ENCODE peak calls at places on chromosomes 2 and 18, in five cellular contexts. One of them, this sample, is unnamed.

GRCh38 chr2:20524412-20525040 is 77.7 kb downstream of the RHOB start:
- DNase-seq in GM23338: no peak
- DNase-seq in neural progenitor cell: peak; percentile 48
- DNase-seq in SK-N-SH: no peak
- DNase-seq in PC-3: no peak
- DNase-seq in this sample: peak; percentile 65

GRCh38 chr2:222613715-222614331 is 42.1 kb downstream of the FARSB start:
- DNase-seq in PC-3: peak; percentile 61
- DNase-seq in SK-N-SH: peak; percentile 70
- DNase-seq in neural progenitor cell: peak; percentile 73
- DNase-seq in GM23338: peak; percentile 76
- DNase-seq in this sample: peak; percentile 49

GRCh38 chr2:220533485-220533884 is 906.1 kb downstream of the SLC4A3 start:
- DNase-seq in PC-3: peak; percentile 84
- DNase-seq in GM23338: peak; percentile 61
- DNase-seq in neural progenitor cell: peak; percentile 17
- DNase-seq in SK-N-SH: peak; percentile 4
- DNase-seq in this sample: no peak

GRCh38 chr2:3413642-3414041 is 34.1 kb downstream of the TRAPPC12 start:
- DNase-seq in neural progenitor cell: no peak
- DNase-seq in SK-N-SH: no peak
- DNase-seq in PC-3: no peak
- DNase-seq in GM23338: no peak
- DNase-seq in this sample: no peak

GRCh38 chr2:138500592-138501426 is 761 bp upstream of the SPOPL start:
- DNase-seq in neural progenitor cell: no peak
- DNase-seq in PC-3: no peak
- DNase-seq in GM23338: no peak
- DNase-seq in SK-N-SH: peak; percentile 36
- DNase-seq in this sample: no peak

GRCh38 chr2:135980450-135981080 is 4.9 kb downstream of the DARS1 start:
- DNase-seq in SK-N-SH: no peak
- DNase-seq in neural progenitor cell: no peak
- DNase-seq in PC-3: no peak
- DNase-seq in GM23338: no peak
- DNase-seq in this sample: no peak

GRCh38 chr2:38581193-38582147 is 21.3 kb downstream of the HNRNPLL start:
- DNase-seq in PC-3: peak; percentile 86
- DNase-seq in neural progenitor cell: peak; percentile 77
- DNase-seq in SK-N-SH: peak; percentile 44
- DNase-seq in GM23338: peak; percentile 95
- DNase-seq in this sample: peak; percentile 87

GRCh38 chr2:50727940-50728339 is 304.0 kb downstream of the NRXN1 start:
- DNase-seq in SK-N-SH: no peak
- DNase-seq in neural progenitor cell: no peak
- DNase-seq in PC-3: no peak
- DNase-seq in GM23338: no peak
- DNase-seq in this sample: no peak

GRCh38 chr2:9378433-9379371 is 44.6 kb downstream of the ITGB1BP1 start:
- DNase-seq in neural progenitor cell: no peak
- DNase-seq in GM23338: no peak
- DNase-seq in SK-N-SH: no peak
- DNase-seq in PC-3: peak; percentile 72
- DNase-seq in this sample: no peak

GRCh38 chr2:113039675-113040074 is 13.0 kb downstream of the IL36B start:
- DNase-seq in neural progenitor cell: no peak
- DNase-seq in PC-3: no peak
- DNase-seq in SK-N-SH: no peak
- DNase-seq in GM23338: no peak
- DNase-seq in this sample: no peak

GRCh38 chr2:85326406-85326945 is 1.3 kb downstream of the TGOLN2 start:
- DNase-seq in SK-N-SH: no peak
- DNase-seq in GM23338: no peak
- DNase-seq in neural progenitor cell: no peak
- DNase-seq in PC-3: peak; percentile 16
- DNase-seq in this sample: peak; percentile 70

GRCh38 chr18:32271649-32272324 is 81.9 kb downstream of the MEP1B start:
- DNase-seq in PC-3: peak; percentile 30
- DNase-seq in SK-N-SH: peak; percentile 62
- DNase-seq in neural progenitor cell: peak; percentile 61
- DNase-seq in GM23338: peak; percentile 83
- DNase-seq in this sample: peak; percentile 14

GRCh38 chr2:61247204-61247812 is 85.3 kb downstream of the C2orf74 start:
- DNase-seq in SK-N-SH: no peak
- DNase-seq in neural progenitor cell: no peak
- DNase-seq in PC-3: no peak
- DNase-seq in GM23338: no peak
- DNase-seq in this sample: no peak

GRCh38 chr2:17600805-17601204 is 60.3 kb downstream of the VSNL1 start:
- DNase-seq in neural progenitor cell: no peak
- DNase-seq in PC-3: no peak
- DNase-seq in GM23338: no peak
- DNase-seq in SK-N-SH: no peak
- DNase-seq in this sample: no peak

GRCh38 chr18:48060947-48061346 is 130.5 kb upstream of the SMAD2 start:
- DNase-seq in neural progenitor cell: no peak
- DNase-seq in PC-3: no peak
- DNase-seq in SK-N-SH: no peak
- DNase-seq in GM23338: no peak
- DNase-seq in this sample: no peak

GRCh38 chr2:215136669-215137328 is 1.6 kb downstream of the ABCA12 start:
- DNase-seq in GM23338: no peak
- DNase-seq in SK-N-SH: no peak
- DNase-seq in neural progenitor cell: no peak
- DNase-seq in PC-3: peak; percentile 46
- DNase-seq in this sample: no peak

GRCh38 chr2:206212673-206213513 is 53.2 kb downstream of the EEF1B2 start:
- DNase-seq in GM23338: peak; percentile 53
- DNase-seq in PC-3: peak; percentile 64
- DNase-seq in neural progenitor cell: no peak
- DNase-seq in SK-N-SH: no peak
- DNase-seq in this sample: no peak

GRCh38 chr2:75519843-75520242 is 40.9 kb downstream of the EVA1A start:
- DNase-seq in neural progenitor cell: no peak
- DNase-seq in PC-3: no peak
- DNase-seq in GM23338: no peak
- DNase-seq in SK-N-SH: no peak
- DNase-seq in this sample: no peak

GRCh38 chr18:77046409-77046808 is 86.2 kb downstream of the MBP start:
- DNase-seq in PC-3: no peak
- DNase-seq in GM23338: no peak
- DNase-seq in SK-N-SH: no peak
- DNase-seq in neural progenitor cell: no peak
- DNase-seq in this sample: no peak

GRCh38 chr2:205287316-205287715 is 395.0 kb upstream of the NRP2 start:
- DNase-seq in neural progenitor cell: no peak
- DNase-seq in GM23338: no peak
- DNase-seq in SK-N-SH: no peak
- DNase-seq in PC-3: no peak
- DNase-seq in this sample: no peak

GRCh38 chr18:21100141-21100540 is 11.5 kb downstream of the ROCK1 start:
- DNase-seq in GM23338: no peak
- DNase-seq in neural progenitor cell: no peak
- DNase-seq in SK-N-SH: no peak
- DNase-seq in PC-3: no peak
- DNase-seq in this sample: no peak
- H4K20me1 ChIP-seq in GM23338: peaks cover 22% of the 10 kb centered on the region
- H4K20me1 ChIP-seq in neural progenitor cell: peaks cover 70% of the 10 kb centered on the region
- H4K20me1 ChIP-seq in SK-N-SH: peaks cover 91% of the 10 kb centered on the region
- H4K20me1 ChIP-seq in PC-3: peaks cover 24% of the 10 kb centered on the region
- H4K20me1 ChIP-seq in this sample: peaks cover 35% of the 10 kb centered on the region

DNA sequence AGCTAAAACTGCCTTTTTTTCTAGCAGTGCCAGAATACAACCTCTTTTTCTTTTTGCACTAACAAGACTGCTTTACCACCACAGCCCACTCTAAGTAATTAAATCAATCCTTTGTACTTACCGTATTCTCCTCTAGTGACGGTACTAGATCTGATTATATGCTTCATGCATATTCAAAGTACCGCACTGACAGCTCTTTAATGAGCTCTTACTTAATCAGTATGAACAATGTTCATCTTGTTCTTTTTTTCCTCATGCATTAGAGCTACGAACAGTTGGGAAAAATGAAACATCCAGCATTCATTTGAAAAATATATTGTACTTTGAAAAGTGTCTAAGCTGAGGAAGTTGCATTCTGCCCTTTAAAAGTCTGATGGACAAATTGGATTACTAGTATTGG is 16.1 kb upstream of the OTX1 start:
- DNase-seq in neural progenitor cell: peak; percentile 43
- DNase-seq in SK-N-SH: no peak
- DNase-seq in GM23338: no peak
- DNase-seq in PC-3: no peak
- DNase-seq in this sample: no peak
- TF ChIP-seq EZH2phosphoT487 in neural progenitor cell: no peak
- TF ChIP-seq EZH2phosphoT487 in SK-N-SH: no peak
- TF ChIP-seq EZH2phosphoT487 in GM23338: no peak
- TF ChIP-seq EZH2phosphoT487 in PC-3: no peak
- TF ChIP-seq EZH2phosphoT487 in this sample: no peak

DNA sequence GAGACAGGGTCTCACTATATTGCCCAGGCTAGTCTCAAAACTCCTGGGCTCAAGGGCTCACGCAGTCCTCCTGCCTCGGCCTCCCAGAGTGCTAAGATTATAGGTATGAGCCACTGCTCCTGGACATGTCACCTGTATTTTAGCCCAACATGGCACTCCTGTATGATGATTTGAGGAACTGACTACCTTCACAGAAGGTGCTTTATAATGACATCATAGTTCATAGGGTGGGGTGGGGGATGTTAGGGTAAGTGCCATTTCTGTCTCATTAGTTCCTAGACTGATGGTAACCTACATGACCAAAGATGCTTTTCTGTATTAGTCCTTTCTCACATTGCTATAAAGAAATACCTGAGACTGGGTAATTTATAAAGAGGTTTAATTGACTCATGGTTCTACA is 109.7 kb downstream of the MAP4K4 start:
- DNase-seq in GM23338: no peak
- DNase-seq in SK-N-SH: no peak
- DNase-seq in PC-3: no peak
- DNase-seq in neural progenitor cell: no peak
- DNase-seq in this sample: no peak
- H4K20me1 ChIP-seq in GM23338: no peaks in the 10 kb centered on the region
- H4K20me1 ChIP-seq in SK-N-SH: peaks cover 90% of the 10 kb centered on the region
- H4K20me1 ChIP-seq in PC-3: peaks cover 48% of the 10 kb centered on the region
- H4K20me1 ChIP-seq in neural progenitor cell: peaks cover 59% of the 10 kb centered on the region
- H4K20me1 ChIP-seq in this sample: peaks cover 8% of the 10 kb centered on the region

DNA sequence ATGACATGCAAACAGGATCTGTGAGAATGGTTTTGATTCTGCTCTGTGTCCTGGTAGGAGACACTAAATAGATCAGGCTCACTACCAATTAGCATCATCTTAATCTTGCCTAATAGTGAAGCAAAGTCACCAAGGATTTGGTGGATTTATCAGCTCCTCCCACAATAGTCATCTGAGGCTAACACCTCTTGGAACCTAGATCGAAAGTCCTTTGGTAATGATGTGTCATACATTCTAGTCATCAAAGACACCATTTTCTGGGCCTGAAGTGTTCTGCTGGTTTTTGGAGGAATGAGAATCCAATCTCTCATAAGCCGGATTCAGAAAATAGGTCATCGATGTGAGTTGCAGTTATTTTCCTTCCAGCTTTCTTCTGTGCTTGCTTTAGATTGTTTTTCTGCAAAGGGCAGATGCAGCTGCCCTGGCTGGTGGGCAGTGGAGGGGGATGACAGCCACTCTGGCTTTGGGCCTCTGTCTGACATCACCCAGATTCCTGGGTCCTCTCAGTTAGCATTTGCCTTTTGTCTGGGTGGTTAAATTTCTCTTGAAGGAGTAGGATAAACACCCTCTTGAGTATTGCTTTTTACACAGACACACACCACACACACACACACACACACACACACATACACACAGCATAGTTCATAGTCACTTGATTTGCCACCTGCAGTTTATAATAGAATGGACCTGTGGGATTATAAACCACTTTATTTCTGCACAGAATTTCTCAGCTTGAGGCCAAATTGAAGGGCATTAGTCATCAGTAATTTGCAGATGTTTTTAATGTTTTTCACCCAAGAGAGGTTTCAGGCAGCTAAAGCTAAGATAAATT is at the start of gene MYO3B:
- DNase-seq in SK-N-SH: no peak
- DNase-seq in neural progenitor cell: no peak
- DNase-seq in PC-3: no peak
- DNase-seq in GM23338: no peak
- DNase-seq in this sample: no peak
- TF ChIP-seq EZH2phosphoT487 in SK-N-SH: no peak
- TF ChIP-seq EZH2phosphoT487 in neural progenitor cell: no peak
- TF ChIP-seq EZH2phosphoT487 in PC-3: no peak
- TF ChIP-seq EZH2phosphoT487 in GM23338: no peak
- TF ChIP-seq EZH2phosphoT487 in this sample: no peak